ENCODE peak calls at places on chromosomes 7 and 10, in ten cellular contexts. One of them, this sample, is unnamed.

GRCh38 chr10:62899316-62899715 is 83.2 kb upstream of the EGR2 start:
- DNase-seq in tibial nerve: no peak
- DNase-seq in A549: no peak
- DNase-seq in K562: no peak
- DNase-seq in suprapubic skin: no peak
- DNase-seq in upper lobe of left lung: no peak
- DNase-seq in GM12878: no peak
- DNase-seq in H1: no peak
- DNase-seq in transverse colon: no peak
- DNase-seq in ovary: no peak
- DNase-seq in this sample: no peak

GRCh38 chr10:13525683-13526082 is 3.1 kb downstream of the BEND7 start:
- DNase-seq in H1: no peak
- DNase-seq in K562: no peak
- DNase-seq in suprapubic skin: no peak
- DNase-seq in tibial nerve: no peak
- DNase-seq in A549: no peak
- DNase-seq in GM12878: no peak
- DNase-seq in upper lobe of left lung: no peak
- DNase-seq in transverse colon: no peak
- DNase-seq in ovary: no peak
- DNase-seq in this sample: no peak

GRCh38 chr7:141477866-141478265 is 73.3 kb upstream of the AGK start:
- DNase-seq in upper lobe of left lung: no peak
- DNase-seq in GM12878: no peak
- DNase-seq in H1: no peak
- DNase-seq in tibial nerve: no peak
- DNase-seq in transverse colon: no peak
- DNase-seq in suprapubic skin: no peak
- DNase-seq in A549: no peak
- DNase-seq in ovary: no peak
- DNase-seq in K562: no peak
- DNase-seq in this sample: no peak

GRCh38 chr10:124518366-124518765 is 56.7 kb downstream of the LHPP start:
- DNase-seq in upper lobe of left lung: no peak
- DNase-seq in suprapubic skin: no peak
- DNase-seq in ovary: no peak
- DNase-seq in A549: no peak
- DNase-seq in H1: no peak
- DNase-seq in transverse colon: no peak
- DNase-seq in tibial nerve: no peak
- DNase-seq in K562: no peak
- DNase-seq in GM12878: no peak
- DNase-seq in this sample: no peak

GRCh38 chr7:97819161-97819560 is 53.0 kb downstream of the ASNS start:
- DNase-seq in upper lobe of left lung: no peak
- DNase-seq in GM12878: no peak
- DNase-seq in K562: peak
- DNase-seq in H1: no peak
- DNase-seq in transverse colon: no peak
- DNase-seq in suprapubic skin: no peak
- DNase-seq in ovary: no peak
- DNase-seq in A549: no peak
- DNase-seq in tibial nerve: no peak
- DNase-seq in this sample: no peak

GRCh38 chr10:79066460-79067240 is 2.1 kb upstream of the ZMIZ1 start:
- DNase-seq in upper lobe of left lung: no peak
- DNase-seq in transverse colon: no peak
- DNase-seq in ovary: no peak
- DNase-seq in K562: peak
- DNase-seq in suprapubic skin: no peak
- DNase-seq in tibial nerve: peak
- DNase-seq in A549: peak
- DNase-seq in H1: no peak
- DNase-seq in GM12878: no peak
- DNase-seq in this sample: no peak

GRCh38 chr7:26388256-26388655 is 96.6 kb downstream of the SNX10 start:
- DNase-seq in H1: no peak
- DNase-seq in ovary: no peak
- DNase-seq in tibial nerve: no peak
- DNase-seq in upper lobe of left lung: peak
- DNase-seq in A549: no peak
- DNase-seq in suprapubic skin: no peak
- DNase-seq in GM12878: peak
- DNase-seq in K562: no peak
- DNase-seq in transverse colon: no peak
- DNase-seq in this sample: no peak

GRCh38 chr10:110387983-110388681 is 83.4 kb upstream of the SMNDC1 start:
- DNase-seq in upper lobe of left lung: no peak
- DNase-seq in GM12878: peak
- DNase-seq in suprapubic skin: no peak
- DNase-seq in tibial nerve: no peak
- DNase-seq in K562: no peak
- DNase-seq in H1: no peak
- DNase-seq in transverse colon: no peak
- DNase-seq in ovary: no peak
- DNase-seq in A549: no peak
- DNase-seq in this sample: no peak

GRCh38 chr7:84729284-84729683 is 457.6 kb downstream of the SEMA3D start:
- DNase-seq in ovary: no peak
- DNase-seq in upper lobe of left lung: no peak
- DNase-seq in H1: no peak
- DNase-seq in tibial nerve: no peak
- DNase-seq in suprapubic skin: no peak
- DNase-seq in transverse colon: no peak
- DNase-seq in GM12878: no peak
- DNase-seq in K562: peak
- DNase-seq in A549: no peak
- DNase-seq in this sample: no peak

DNA sequence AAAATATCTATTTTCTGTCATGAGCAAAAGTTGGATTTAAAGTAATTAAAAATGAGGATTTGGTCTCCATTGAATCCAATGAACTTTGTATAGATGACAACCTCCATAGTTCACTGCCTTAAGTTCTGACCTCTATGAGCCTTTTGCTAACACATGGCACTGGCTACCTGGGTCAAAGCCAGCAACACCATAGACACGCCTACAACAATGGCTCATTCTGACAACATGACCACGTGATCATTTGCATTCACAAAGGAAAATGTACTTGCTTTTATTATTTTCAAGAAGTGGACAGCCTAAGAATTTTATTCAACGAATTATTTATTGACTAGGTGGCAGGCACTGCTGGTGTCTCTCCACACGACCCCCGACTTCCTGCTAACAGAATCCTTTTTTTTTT is 90.6 kb downstream of the CARD11 start:
- DNase-seq in upper lobe of left lung: peak
- DNase-seq in A549: no peak
- DNase-seq in transverse colon: no peak
- DNase-seq in GM12878: no peak
- DNase-seq in H1: no peak
- DNase-seq in tibial nerve: no peak
- DNase-seq in suprapubic skin: peak
- DNase-seq in K562: no peak
- DNase-seq in ovary: no peak
- DNase-seq in this sample: no peak
- TF ChIP-seq EP300 in upper lobe of left lung: no peak
- TF ChIP-seq EP300 in A549: no peak
- TF ChIP-seq EP300 in transverse colon: no peak
- TF ChIP-seq EP300 in GM12878: no peak
- TF ChIP-seq EP300 in H1: no peak
- TF ChIP-seq EP300 in tibial nerve: no peak
- TF ChIP-seq EP300 in suprapubic skin: no peak
- TF ChIP-seq EP300 in K562: no peak
- TF ChIP-seq EP300 in ovary: no peak
- TF ChIP-seq EP300 in this sample: no peak

DNA sequence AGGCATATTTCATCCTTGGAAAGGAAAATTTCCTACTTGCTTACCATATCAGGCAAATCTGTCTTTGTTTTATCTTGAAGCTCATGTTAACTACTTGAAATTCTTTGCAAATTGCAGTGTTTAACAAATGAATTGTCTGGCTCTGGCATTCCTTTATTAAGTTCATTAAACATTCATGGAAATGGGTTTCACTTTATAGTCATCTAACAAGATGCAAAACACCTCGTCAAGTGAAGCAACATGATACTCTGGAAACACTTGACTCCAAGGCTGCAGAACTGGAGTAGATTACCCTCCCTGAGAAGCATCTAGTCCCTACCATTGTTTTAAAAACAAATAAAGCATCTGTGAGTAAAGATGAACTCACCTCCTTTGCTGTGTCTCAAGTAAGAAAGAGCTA is 1086.9 kb downstream of the NRG3 start:
- DNase-seq in suprapubic skin: no peak
- DNase-seq in tibial nerve: no peak
- DNase-seq in ovary: no peak
- DNase-seq in GM12878: no peak
- DNase-seq in A549: no peak
- DNase-seq in upper lobe of left lung: no peak
- DNase-seq in transverse colon: no peak
- DNase-seq in K562: no peak
- DNase-seq in H1: no peak
- DNase-seq in this sample: no peak
- H3K27ac ChIP-seq in suprapubic skin: no peak
- H3K27ac ChIP-seq in tibial nerve: no peak
- H3K27ac ChIP-seq in ovary: no peak
- H3K27ac ChIP-seq in GM12878: no peak
- H3K27ac ChIP-seq in A549: no peak
- H3K27ac ChIP-seq in upper lobe of left lung: no peak
- H3K27ac ChIP-seq in transverse colon: no peak
- H3K27ac ChIP-seq in K562: no peak
- H3K27ac ChIP-seq in H1: no peak
- H3K27ac ChIP-seq in this sample: no peak

DNA sequence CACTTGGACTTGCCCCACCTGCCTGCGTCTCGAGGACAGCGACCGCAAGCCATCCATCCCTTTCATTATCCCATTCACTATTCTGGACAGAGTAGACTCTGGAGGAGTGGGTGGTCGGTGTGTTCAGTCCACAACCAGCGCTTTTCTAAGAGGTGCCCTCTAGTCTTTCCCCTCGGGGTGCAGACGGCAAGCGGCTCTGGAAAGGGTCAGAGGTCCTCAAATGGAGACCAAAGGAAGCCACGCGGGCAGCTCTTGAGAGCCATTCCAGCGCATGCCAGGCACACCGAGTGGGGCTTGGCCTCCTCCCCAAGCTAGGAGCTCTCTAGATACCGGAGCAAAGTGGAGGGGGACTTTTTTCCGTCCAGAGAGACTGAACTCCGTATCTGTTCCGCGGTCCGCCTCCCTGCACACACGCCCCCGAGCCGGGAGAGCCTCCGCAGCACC is 697 bp downstream of the GSDME start:
- DNase-seq in K562: no peak
- DNase-seq in A549: no peak
- DNase-seq in upper lobe of left lung: no peak
- DNase-seq in ovary: peak
- DNase-seq in transverse colon: no peak
- DNase-seq in suprapubic skin: peak
- DNase-seq in GM12878: no peak
- DNase-seq in H1: no peak
- DNase-seq in tibial nerve: no peak
- DNase-seq in this sample: no peak
- TF ChIP-seq EP300 in K562: no peak
- TF ChIP-seq EP300 in A549: no peak
- TF ChIP-seq EP300 in upper lobe of left lung: no peak
- TF ChIP-seq EP300 in ovary: no peak
- TF ChIP-seq EP300 in transverse colon: no peak
- TF ChIP-seq EP300 in suprapubic skin: no peak
- TF ChIP-seq EP300 in GM12878: no peak
- TF ChIP-seq EP300 in H1: no peak
- TF ChIP-seq EP300 in tibial nerve: no peak
- TF ChIP-seq EP300 in this sample: no peak

GRCh38 chr7:100944138-100944537 is 5.2 kb upstream of the MUC3A start:
- DNase-seq in GM12878: no peak
- DNase-seq in upper lobe of left lung: no peak
- DNase-seq in K562: no peak
- DNase-seq in A549: no peak
- DNase-seq in ovary: no peak
- DNase-seq in transverse colon: no peak
- DNase-seq in suprapubic skin: no peak
- DNase-seq in tibial nerve: no peak
- DNase-seq in H1: no peak
- DNase-seq in this sample: no peak

GRCh38 chr7:100949227-100949930 is at the start of gene MUC3A:
- DNase-seq in suprapubic skin: no peak
- DNase-seq in upper lobe of left lung: no peak
- DNase-seq in tibial nerve: no peak
- DNase-seq in H1: no peak
- DNase-seq in transverse colon: peak
- DNase-seq in K562: no peak
- DNase-seq in A549: no peak
- DNase-seq in ovary: no peak
- DNase-seq in GM12878: no peak
- DNase-seq in this sample: peak

GRCh38 chr7:100947792-100948191 is 1.5 kb upstream of the MUC3A start:
- DNase-seq in upper lobe of left lung: no peak
- DNase-seq in transverse colon: no peak
- DNase-seq in tibial nerve: no peak
- DNase-seq in K562: no peak
- DNase-seq in ovary: no peak
- DNase-seq in A549: no peak
- DNase-seq in H1: no peak
- DNase-seq in suprapubic skin: no peak
- DNase-seq in GM12878: no peak
- DNase-seq in this sample: no peak

GRCh38 chr7:100946111-100946510 is 3.2 kb upstream of the MUC3A start:
- DNase-seq in transverse colon: no peak
- DNase-seq in ovary: no peak
- DNase-seq in K562: no peak
- DNase-seq in tibial nerve: no peak
- DNase-seq in A549: no peak
- DNase-seq in upper lobe of left lung: no peak
- DNase-seq in GM12878: no peak
- DNase-seq in suprapubic skin: no peak
- DNase-seq in H1: no peak
- DNase-seq in this sample: no peak

DNA sequence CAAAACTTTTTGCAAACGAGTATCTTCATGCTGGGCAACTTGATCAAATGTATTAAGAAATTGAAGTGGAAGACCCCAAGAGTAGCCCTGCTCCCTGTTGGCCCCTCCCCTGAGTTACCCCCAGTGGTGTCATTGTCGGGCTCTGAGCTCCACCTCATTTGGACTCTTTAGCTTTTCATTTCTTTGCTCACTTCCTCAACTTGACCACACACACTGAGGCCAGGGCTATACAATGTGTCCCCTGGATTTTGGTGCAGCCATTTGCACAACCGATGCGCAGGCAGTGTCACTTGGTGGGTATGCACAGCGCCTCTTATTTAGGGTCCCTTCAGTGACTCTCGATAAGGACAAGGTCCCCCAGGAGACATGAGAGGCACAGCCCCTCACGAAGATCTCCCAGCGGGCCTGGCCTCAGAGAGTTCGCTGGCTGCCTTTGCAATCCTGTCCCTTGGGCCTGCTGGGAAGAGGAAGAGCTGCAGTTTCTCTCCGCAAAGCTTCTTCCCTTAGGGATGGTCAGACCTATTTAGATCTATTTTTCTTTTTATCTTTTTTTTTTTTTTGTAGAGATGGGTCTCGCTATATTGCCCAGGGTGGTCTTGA is 2.5 kb upstream of the MUC3A start:
- DNase-seq in H1: no peak
- DNase-seq in transverse colon: no peak
- DNase-seq in suprapubic skin: no peak
- DNase-seq in GM12878: no peak
- DNase-seq in K562: no peak
- DNase-seq in tibial nerve: no peak
- DNase-seq in A549: no peak
- DNase-seq in upper lobe of left lung: no peak
- DNase-seq in ovary: no peak
- DNase-seq in this sample: no peak
- H3K27ac ChIP-seq in H1: no peak
- H3K27ac ChIP-seq in transverse colon: no peak
- H3K27ac ChIP-seq in suprapubic skin: no peak
- H3K27ac ChIP-seq in GM12878: no peak
- H3K27ac ChIP-seq in K562: no peak
- H3K27ac ChIP-seq in tibial nerve: no peak
- H3K27ac ChIP-seq in A549: no peak
- H3K27ac ChIP-seq in upper lobe of left lung: no peak
- H3K27ac ChIP-seq in ovary: no peak
- H3K27ac ChIP-seq in this sample: no peak